ENCODE peak calls at places on chromosome 1, in ten cellular contexts. One of them, this sample, is unnamed.

GRCh38 chr1:206898089-206898908 is 1.1 kb downstream of the IL24 start:
- DNase-seq in AG04450: no peak
- DNase-seq in OCI-LY7: no peak
- DNase-seq in GM23338: no peak
- DNase-seq in choroid plexus epithelial cell: peak
- DNase-seq in CD4-positive, alpha-beta memory T cell: no peak
- DNase-seq in HL-60: no peak
- DNase-seq in mesendoderm: no peak
- DNase-seq in CD8-positive, alpha-beta T cell: no peak
- DNase-seq in GM06990: no peak
- DNase-seq in this sample: no peak

GRCh38 chr1:2204384-2205190 is 10.0 kb upstream of the FAAP20 start:
- DNase-seq in OCI-LY7: no peak
- DNase-seq in HL-60: peak
- DNase-seq in mesendoderm: peak
- DNase-seq in CD8-positive, alpha-beta T cell: no peak
- DNase-seq in CD4-positive, alpha-beta memory T cell: no peak
- DNase-seq in GM23338: peak
- DNase-seq in AG04450: no peak
- DNase-seq in choroid plexus epithelial cell: peak
- DNase-seq in GM06990: peak
- DNase-seq in this sample: no peak

GRCh38 chr1:231192620-231193163 is 30.8 kb downstream of the TRIM67 start:
- DNase-seq in GM23338: no peak
- DNase-seq in OCI-LY7: no peak
- DNase-seq in HL-60: no peak
- DNase-seq in mesendoderm: no peak
- DNase-seq in CD4-positive, alpha-beta memory T cell: no peak
- DNase-seq in choroid plexus epithelial cell: peak
- DNase-seq in AG04450: no peak
- DNase-seq in GM06990: no peak
- DNase-seq in CD8-positive, alpha-beta T cell: no peak
- DNase-seq in this sample: no peak

GRCh38 chr1:37994886-37995566 is 5.2 kb upstream of the SF3A3 start:
- DNase-seq in mesendoderm: peak
- DNase-seq in GM06990: no peak
- DNase-seq in CD4-positive, alpha-beta memory T cell: no peak
- DNase-seq in AG04450: no peak
- DNase-seq in HL-60: peak
- DNase-seq in GM23338: peak
- DNase-seq in OCI-LY7: no peak
- DNase-seq in choroid plexus epithelial cell: no peak
- DNase-seq in CD8-positive, alpha-beta T cell: peak
- DNase-seq in this sample: no peak

GRCh38 chr1:228207381-228207810 is 448 bp upstream of the OBSCN start:
- DNase-seq in mesendoderm: no peak
- DNase-seq in OCI-LY7: no peak
- DNase-seq in HL-60: no peak
- DNase-seq in CD4-positive, alpha-beta memory T cell: no peak
- DNase-seq in AG04450: no peak
- DNase-seq in GM23338: no peak
- DNase-seq in CD8-positive, alpha-beta T cell: no peak
- DNase-seq in choroid plexus epithelial cell: no peak
- DNase-seq in GM06990: no peak
- DNase-seq in this sample: no peak

GRCh38 chr1:150650193-150650592 is 20.8 kb upstream of the ENSA start:
- DNase-seq in OCI-LY7: no peak
- DNase-seq in CD4-positive, alpha-beta memory T cell: no peak
- DNase-seq in GM06990: no peak
- DNase-seq in CD8-positive, alpha-beta T cell: no peak
- DNase-seq in choroid plexus epithelial cell: peak
- DNase-seq in GM23338: no peak
- DNase-seq in AG04450: no peak
- DNase-seq in HL-60: no peak
- DNase-seq in mesendoderm: no peak
- DNase-seq in this sample: no peak

GRCh38 chr1:200206761-200207160 is 179.3 kb downstream of the NR5A2 start:
- DNase-seq in OCI-LY7: no peak
- DNase-seq in GM23338: no peak
- DNase-seq in CD8-positive, alpha-beta T cell: no peak
- DNase-seq in choroid plexus epithelial cell: no peak
- DNase-seq in mesendoderm: no peak
- DNase-seq in GM06990: no peak
- DNase-seq in AG04450: no peak
- DNase-seq in CD4-positive, alpha-beta memory T cell: no peak
- DNase-seq in HL-60: no peak
- DNase-seq in this sample: no peak

GRCh38 chr1:176517484-176517883 is 54.5 kb downstream of the PAPPA2 start:
- DNase-seq in GM06990: no peak
- DNase-seq in OCI-LY7: no peak
- DNase-seq in AG04450: no peak
- DNase-seq in CD4-positive, alpha-beta memory T cell: no peak
- DNase-seq in CD8-positive, alpha-beta T cell: no peak
- DNase-seq in choroid plexus epithelial cell: peak
- DNase-seq in HL-60: no peak
- DNase-seq in mesendoderm: peak
- DNase-seq in GM23338: no peak
- DNase-seq in this sample: no peak

GRCh38 chr1:227886993-227887696 is 60.6 kb downstream of the WNT9A start:
- DNase-seq in CD4-positive, alpha-beta memory T cell: peak
- DNase-seq in mesendoderm: peak
- DNase-seq in OCI-LY7: no peak
- DNase-seq in HL-60: no peak
- DNase-seq in AG04450: peak
- DNase-seq in GM23338: peak
- DNase-seq in CD8-positive, alpha-beta T cell: peak
- DNase-seq in GM06990: no peak
- DNase-seq in choroid plexus epithelial cell: peak
- DNase-seq in this sample: no peak

GRCh38 chr1:159591981-159592380 is 4.4 kb downstream of the APCS start:
- DNase-seq in CD8-positive, alpha-beta T cell: no peak
- DNase-seq in AG04450: no peak
- DNase-seq in GM06990: no peak
- DNase-seq in mesendoderm: no peak
- DNase-seq in OCI-LY7: no peak
- DNase-seq in CD4-positive, alpha-beta memory T cell: no peak
- DNase-seq in HL-60: no peak
- DNase-seq in GM23338: no peak
- DNase-seq in choroid plexus epithelial cell: no peak
- DNase-seq in this sample: no peak

GRCh38 chr1:207412845-207413244 is 41.3 kb upstream of the CR2 start:
- DNase-seq in choroid plexus epithelial cell: no peak
- DNase-seq in CD4-positive, alpha-beta memory T cell: no peak
- DNase-seq in HL-60: no peak
- DNase-seq in GM23338: no peak
- DNase-seq in AG04450: no peak
- DNase-seq in OCI-LY7: no peak
- DNase-seq in mesendoderm: no peak
- DNase-seq in GM06990: no peak
- DNase-seq in CD8-positive, alpha-beta T cell: no peak
- DNase-seq in this sample: no peak

GRCh38 chr1:74522143-74522542 is 9.7 kb upstream of the LRRC53 start:
- DNase-seq in HL-60: no peak
- DNase-seq in GM06990: no peak
- DNase-seq in OCI-LY7: no peak
- DNase-seq in mesendoderm: peak
- DNase-seq in AG04450: no peak
- DNase-seq in CD8-positive, alpha-beta T cell: no peak
- DNase-seq in CD4-positive, alpha-beta memory T cell: no peak
- DNase-seq in GM23338: peak
- DNase-seq in choroid plexus epithelial cell: no peak
- DNase-seq in this sample: no peak

GRCh38 chr1:166915941-166916340 is 39.9 kb upstream of the TADA1 start:
- DNase-seq in mesendoderm: peak
- DNase-seq in OCI-LY7: no peak
- DNase-seq in GM06990: no peak
- DNase-seq in CD8-positive, alpha-beta T cell: no peak
- DNase-seq in choroid plexus epithelial cell: peak
- DNase-seq in GM23338: no peak
- DNase-seq in CD4-positive, alpha-beta memory T cell: no peak
- DNase-seq in HL-60: no peak
- DNase-seq in AG04450: no peak
- DNase-seq in this sample: no peak

GRCh38 chr1:62175568-62176179 is 19.0 kb upstream of the L1TD1 start:
- DNase-seq in CD4-positive, alpha-beta memory T cell: peak
- DNase-seq in AG04450: peak
- DNase-seq in mesendoderm: peak
- DNase-seq in HL-60: peak
- DNase-seq in GM23338: peak
- DNase-seq in choroid plexus epithelial cell: peak
- DNase-seq in CD8-positive, alpha-beta T cell: no peak
- DNase-seq in OCI-LY7: peak
- DNase-seq in GM06990: no peak
- DNase-seq in this sample: peak
- H3K4me3 ChIP-seq in CD4-positive, alpha-beta memory T cell: no peak
- H3K4me3 ChIP-seq in AG04450: no peak
- H3K4me3 ChIP-seq in mesendoderm: no peak
- H3K4me3 ChIP-seq in HL-60: no peak
- H3K4me3 ChIP-seq in GM23338: no peak
- H3K4me3 ChIP-seq in choroid plexus epithelial cell: no peak
- H3K4me3 ChIP-seq in CD8-positive, alpha-beta T cell: no peak
- H3K4me3 ChIP-seq in OCI-LY7: no peak
- H3K4me3 ChIP-seq in GM06990: no peak
- H3K4me3 ChIP-seq in this sample: no peak

DNA sequence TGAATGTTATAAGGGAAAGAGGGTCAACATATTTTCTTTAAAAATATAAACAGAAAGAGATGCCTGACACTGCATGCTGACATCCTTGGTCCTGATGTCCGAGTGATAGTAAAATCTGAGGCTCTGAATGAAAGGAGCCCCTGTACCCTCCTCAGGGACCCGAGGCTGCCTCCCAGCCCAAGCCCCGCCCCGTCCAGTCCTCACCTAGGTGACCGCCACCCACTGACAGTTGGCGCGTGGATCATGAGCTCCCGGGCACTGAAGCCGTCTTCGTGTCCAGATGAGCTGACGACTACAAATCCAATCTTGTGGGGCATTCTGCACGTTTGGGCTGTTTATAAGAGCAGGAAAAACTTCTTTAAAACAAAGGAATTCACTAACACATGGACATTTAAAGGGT is 4.9 kb downstream of the CEP104 start:
- DNase-seq in OCI-LY7: no peak
- DNase-seq in mesendoderm: no peak
- DNase-seq in GM23338: no peak
- DNase-seq in GM06990: no peak
- DNase-seq in CD4-positive, alpha-beta memory T cell: no peak
- DNase-seq in CD8-positive, alpha-beta T cell: no peak
- DNase-seq in HL-60: no peak
- DNase-seq in AG04450: no peak
- DNase-seq in choroid plexus epithelial cell: no peak
- DNase-seq in this sample: no peak
- H3K4me3 ChIP-seq in OCI-LY7: no peak
- H3K4me3 ChIP-seq in mesendoderm: no peak
- H3K4me3 ChIP-seq in GM23338: no peak
- H3K4me3 ChIP-seq in GM06990: no peak
- H3K4me3 ChIP-seq in CD4-positive, alpha-beta memory T cell: no peak
- H3K4me3 ChIP-seq in CD8-positive, alpha-beta T cell: no peak
- H3K4me3 ChIP-seq in HL-60: no peak
- H3K4me3 ChIP-seq in AG04450: no peak
- H3K4me3 ChIP-seq in choroid plexus epithelial cell: no peak
- H3K4me3 ChIP-seq in this sample: no peak

GRCh38 chr1:214425723-214426419 is 125.5 kb downstream of the PTPN14 start:
- DNase-seq in CD8-positive, alpha-beta T cell: no peak
- DNase-seq in OCI-LY7: no peak
- DNase-seq in CD4-positive, alpha-beta memory T cell: no peak
- DNase-seq in HL-60: no peak
- DNase-seq in AG04450: no peak
- DNase-seq in mesendoderm: no peak
- DNase-seq in choroid plexus epithelial cell: no peak
- DNase-seq in GM23338: no peak
- DNase-seq in GM06990: no peak
- DNase-seq in this sample: no peak

GRCh38 chr1:214429951-214430742 is 121.3 kb downstream of the PTPN14 start:
- DNase-seq in CD4-positive, alpha-beta memory T cell: no peak
- DNase-seq in GM06990: no peak
- DNase-seq in choroid plexus epithelial cell: peak
- DNase-seq in AG04450: no peak
- DNase-seq in mesendoderm: peak
- DNase-seq in HL-60: no peak
- DNase-seq in OCI-LY7: no peak
- DNase-seq in CD8-positive, alpha-beta T cell: no peak
- DNase-seq in GM23338: no peak
- DNase-seq in this sample: no peak

GRCh38 chr1:214426420-214426812 is 125.0 kb downstream of the PTPN14 start:
- DNase-seq in CD8-positive, alpha-beta T cell: no peak
- DNase-seq in choroid plexus epithelial cell: no peak
- DNase-seq in AG04450: no peak
- DNase-seq in CD4-positive, alpha-beta memory T cell: no peak
- DNase-seq in OCI-LY7: no peak
- DNase-seq in GM06990: no peak
- DNase-seq in HL-60: no peak
- DNase-seq in mesendoderm: no peak
- DNase-seq in GM23338: no peak
- DNase-seq in this sample: no peak

GRCh38 chr1:214425101-214425500 is 126.3 kb downstream of the PTPN14 start:
- DNase-seq in HL-60: no peak
- DNase-seq in OCI-LY7: no peak
- DNase-seq in GM06990: no peak
- DNase-seq in GM23338: no peak
- DNase-seq in choroid plexus epithelial cell: no peak
- DNase-seq in AG04450: no peak
- DNase-seq in CD4-positive, alpha-beta memory T cell: no peak
- DNase-seq in CD8-positive, alpha-beta T cell: no peak
- DNase-seq in mesendoderm: no peak
- DNase-seq in this sample: no peak

GRCh38 chr1:214427871-214428277 is 123.5 kb downstream of the PTPN14 start:
- DNase-seq in AG04450: peak
- DNase-seq in mesendoderm: peak
- DNase-seq in CD4-positive, alpha-beta memory T cell: peak
- DNase-seq in GM06990: peak
- DNase-seq in HL-60: peak
- DNase-seq in OCI-LY7: peak
- DNase-seq in GM23338: peak
- DNase-seq in CD8-positive, alpha-beta T cell: peak
- DNase-seq in choroid plexus epithelial cell: peak
- DNase-seq in this sample: no peak
- H3K4me3 ChIP-seq in AG04450: no peak
- H3K4me3 ChIP-seq in mesendoderm: no peak
- H3K4me3 ChIP-seq in CD4-positive, alpha-beta memory T cell: no peak
- H3K4me3 ChIP-seq in GM06990: no peak
- H3K4me3 ChIP-seq in HL-60: no peak
- H3K4me3 ChIP-seq in OCI-LY7: no peak
- H3K4me3 ChIP-seq in GM23338: no peak
- H3K4me3 ChIP-seq in CD8-positive, alpha-beta T cell: no peak
- H3K4me3 ChIP-seq in choroid plexus epithelial cell: no peak
- H3K4me3 ChIP-seq in this sample: no peak

DNA sequence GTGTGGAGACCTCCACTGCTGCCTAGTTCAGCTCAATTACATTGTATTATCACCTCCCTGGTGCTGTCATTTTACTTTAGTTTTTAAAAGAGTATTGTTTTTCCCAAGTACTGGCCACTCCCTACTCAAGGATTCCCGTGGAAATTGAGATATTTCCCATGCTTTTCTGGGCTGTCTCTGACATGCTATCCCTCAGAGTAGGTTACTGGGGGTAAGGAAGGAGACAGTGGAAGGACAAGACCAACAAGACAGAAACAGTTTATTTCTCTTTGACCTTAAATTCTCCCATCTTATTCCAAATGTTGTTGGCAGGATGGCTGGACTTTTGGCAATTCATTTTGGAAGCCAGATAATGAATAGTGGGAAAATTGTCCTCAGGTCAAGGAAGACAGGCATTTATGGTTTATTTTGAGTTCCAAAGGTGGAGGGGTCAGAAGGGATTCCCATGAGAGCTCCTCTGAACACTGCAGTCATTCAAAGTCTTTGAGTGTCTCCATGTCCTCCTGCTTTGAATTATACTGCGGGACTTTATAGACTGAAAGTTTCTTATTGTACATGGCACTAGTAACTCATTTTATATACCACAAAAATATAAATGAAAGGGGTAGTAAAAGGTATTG is 20.3 kb downstream of the RGS5 start:
- DNase-seq in AG04450: no peak
- DNase-seq in mesendoderm: no peak
- DNase-seq in HL-60: no peak
- DNase-seq in choroid plexus epithelial cell: no peak
- DNase-seq in GM06990: no peak
- DNase-seq in GM23338: no peak
- DNase-seq in OCI-LY7: no peak
- DNase-seq in CD4-positive, alpha-beta memory T cell: no peak
- DNase-seq in CD8-positive, alpha-beta T cell: no peak
- DNase-seq in this sample: no peak
- H3K4me3 ChIP-seq in AG04450: no peak
- H3K4me3 ChIP-seq in mesendoderm: no peak
- H3K4me3 ChIP-seq in HL-60: no peak
- H3K4me3 ChIP-seq in choroid plexus epithelial cell: no peak
- H3K4me3 ChIP-seq in GM06990: no peak
- H3K4me3 ChIP-seq in GM23338: no peak
- H3K4me3 ChIP-seq in OCI-LY7: no peak
- H3K4me3 ChIP-seq in CD4-positive, alpha-beta memory T cell: no peak
- H3K4me3 ChIP-seq in CD8-positive, alpha-beta T cell: no peak
- H3K4me3 ChIP-seq in this sample: no peak

This sample was measured in cardiac muscle cell.